ENCODE peak calls at places on chromosomes 16 and 17, in eight cellular contexts. R is posterior cingulate gyrus; Q is HTR-8/SVneo; D is stimulated activated CD4-positive, alpha-beta T cell treated with anti-CD3 and anti-CD28 coated beads, Interleukin-2, amount 100 ng/mL, for 24 hours; H is fibroblast of the aortic adventitia; T is foreskin keratinocyte; X is activated naive CD4-positive, alpha-beta T cell; B is NCI-H1436 treated with DMSO at 0.1 percent for 48 hours. F is an unnamed sample.
A peak's percentile ranks its signal among the peaks of the same experiment; 100 is the strongest.

GRCh38 chr16:81473066-81473488 is 28.5 kb downstream of the CMIP start:
- DNase-seq in T (no peak), X (no peak), D (no peak), R (no peak), B (no peak), H (no peak), Q (no peak), F (no peak)

GRCh38 chr16:80263181-80263823 is 277.5 kb upstream of the DYNLRB2 start:
- DNase-seq in Q (no peak), T (no peak), X (no peak), R (no peak), D (no peak), H (no peak), B (no peak), F (no peak)

GRCh38 chr16:7016986-7017385 is 315.7 kb upstream of the RBFOX1 start:
- DNase-seq in B (no peak), R (no peak), D (no peak), H (no peak), Q (no peak), T (no peak), X (no peak), F (no peak)

GRCh38 chr17:14557482-14557881 is 256.6 kb downstream of the HS3ST3B1 start:
- DNase-seq in R (no peak), T (no peak), Q (no peak), B (no peak), D (no peak), H (no peak), X (no peak), F (no peak)

GRCh38 chr17:6257339-6257738 is 177.6 kb downstream of the AIPL1 start:
- DNase-seq in T (peak; percentile 66), Q (no peak), R (no peak), X (no peak), D (no peak), B (no peak), H (peak; percentile 16), F (no peak)

GRCh38 chr16:46658925-46659324 is 30.1 kb downstream of the VPS35 start:
- DNase-seq in H (no peak), Q (no peak), D (no peak), T (no peak), B (no peak), R (no peak), X (no peak), F (no peak)

GRCh38 chr17:34567665-34568064 is 11.7 kb upstream of the TMEM132E start:
- DNase-seq in X (no peak), R (no peak), T (no peak), B (no peak), Q (peak; percentile 31), H (no peak), D (no peak), F (peak; percentile 90)

GRCh38 chr17:73595068-73595865 is 49.0 kb downstream of the SDK2 start:
- DNase-seq in T (no peak), R (peak; percentile 59), Q (peak; percentile 29), D (no peak), H (no peak), B (no peak), X (peak; percentile 36), F (peak; percentile 80)

GRCh38 chr17:45270828-45271418 is 9.0 kb upstream of the SPATA32 start:
- DNase-seq in R (no peak), T (no peak), H (no peak), Q (no peak), D (peak; percentile 67), X (peak; percentile 56), B (no peak), F (peak; percentile 72)

GRCh38 chr16:86398622-86399021 is 111.7 kb upstream of the FOXF1 start:
- DNase-seq in T (no peak), R (no peak), Q (peak; percentile 42), X (no peak), B (no peak), H (peak; percentile 48), D (no peak), F (no peak)

GRCh38 chr17:82531431-82531881 is 11.9 kb downstream of the FOXK2 start:
- DNase-seq in H (peak; percentile 49), D (no peak), X (no peak), T (peak; percentile 80), Q (no peak), B (no peak), R (no peak), F (no peak)

GRCh38 chr16:54437361-54437760 is 150.8 kb upstream of the IRX3 start:
- DNase-seq in X (no peak), Q (no peak), R (no peak), T (no peak), H (no peak), B (no peak), D (no peak), F (peak; percentile 34)

GRCh38 chr16:4288148-4288921 is 15.5 kb upstream of the TFAP4 start:
- DNase-seq in H (peak; percentile 54), X (peak; percentile 82), D (peak; percentile 86), T (peak; percentile 84), B (no peak), R (peak; percentile 76), Q (peak; percentile 82), F (peak; percentile 83)

GRCh38 chr17:47301831-47302230 is 21.9 kb upstream of the EFCAB13 start:
- DNase-seq in X (no peak), T (no peak), H (no peak), B (no peak), D (no peak), R (no peak), Q (no peak), F (no peak)

GRCh38 chr16:53018834-53019416 is 33.8 kb downstream of the CHD9NB start:
- DNase-seq in T (no peak), Q (no peak), D (no peak), R (no peak), H (no peak), B (no peak), X (no peak), F (no peak)

GRCh38 chr16:57667526-57668258 is 414 bp upstream of the ADGRG3 start:
- DNase-seq in X (no peak), T (no peak), B (no peak), Q (no peak), D (no peak), R (no peak), H (no peak), F (no peak)

GRCh38 chr16:59698341-59698979 is 964.3 kb upstream of the GOT2 start:
- DNase-seq in X (no peak), B (no peak), D (no peak), R (no peak), T (peak; percentile 64), H (no peak), Q (no peak), F (peak; percentile 74)

GRCh38 chr17:51813784-51814174 is 344.7 kb downstream of the CA10 start:
- DNase-seq in Q (no peak), T (no peak), D (no peak), H (no peak), R (no peak), X (no peak), B (no peak), F (no peak)

GRCh38 chr16:24516900-24517669 is 22.3 kb upstream of the RBBP6 start:
- DNase-seq in X (peak; percentile 49), R (peak; percentile 81), D (peak; percentile 82), Q (peak; percentile 72), H (peak; percentile 93), T (peak; percentile 68), B (no peak), F (peak; percentile 92)

GRCh38 chr16:65634291-65634690 is 512.4 kb upstream of the CDH11 start:
- DNase-seq in Q (no peak), H (no peak), B (no peak), T (no peak), R (no peak), D (no peak), X (no peak), F (no peak)

GRCh38 chr16:3960049-3960809 is 79.7 kb upstream of the CREBBP start:
- DNase-seq in B (no peak), X (no peak), Q (no peak), H (no peak), R (no peak), D (no peak), T (no peak), F (no peak)

GRCh38 chr17:32266389-32267269 is 997 bp downstream of the RHBDL3 start:
- DNase-seq in B (no peak), X (no peak), R (no peak), T (no peak), D (no peak), H (no peak), Q (no peak), F (peak; percentile 52)